ENCODE peak calls at places on chromosome 7, in four cellular contexts. A is fibroblast of mammary gland, K is AG10803, R is foreskin fibroblast. Z is an unnamed sample.

GRCh38 chr7:157409753-157410727 is 73.2 kb downstream of the DNAJB6 start:
- DNase-seq in R (no peak), A (no peak), K (no peak), Z (no peak)

GRCh38 chr7:133044722-133045473 is 37.0 kb downstream of the CHCHD3 start:
- DNase-seq in K (no peak), R (no peak), A (no peak), Z (no peak)

GRCh38 chr7:133602291-133602690 is 349.4 kb downstream of the EXOC4 start:
- DNase-seq in R (peak; percentile 67), K (peak; percentile 44), A (peak; percentile 83), Z (peak; percentile 75)

GRCh38 chr7:2269468-2270460 is 27.7 kb downstream of the NUDT1 start:
- DNase-seq in K (peak; percentile 38), R (peak; percentile 85), A (peak; percentile 21), Z (no peak)

GRCh38 chr7:4052126-4052525 is 630.0 kb upstream of the FOXK1 start:
- DNase-seq in R (peak; percentile 60), K (no peak), A (no peak), Z (no peak)

GRCh38 chr7:19112290-19113000 is 5.0 kb downstream of the TWIST1 start:
- DNase-seq in R (peak; percentile 87), K (peak; percentile 91), A (peak; percentile 88), Z (no peak)

GRCh38 chr7:42831051-42831952 is 80.6 kb downstream of the C7orf25 start:
- DNase-seq in R (peak; percentile 72), A (peak; percentile 56), K (peak; percentile 46), Z (peak; percentile 26)

GRCh38 chr7:89687266-89687665 is 467.0 kb upstream of the STEAP1 start:
- DNase-seq in K (no peak), R (no peak), A (no peak), Z (no peak)

GRCh38 chr7:80095545-80095944 is 39.1 kb upstream of the GNAI1 start:
- DNase-seq in R (peak; percentile 35), A (peak; percentile 43), K (peak; percentile 45), Z (no peak)

GRCh38 chr7:5667391-5667790 is 114.1 kb downstream of the RNF216 start:
- DNase-seq in K (no peak), R (no peak), A (no peak), Z (no peak)

GRCh38 chr7:128831994-128832879 is 2.0 kb downstream of the FLNC start:
- DNase-seq in A (peak; percentile 51), R (peak; percentile 70), K (peak; percentile 41), Z (peak; percentile 43)

GRCh38 chr7:45366432-45366831 is 207.7 kb upstream of the ADCY1 start:
- DNase-seq in K (no peak), A (no peak), R (no peak), Z (no peak)

GRCh38 chr7:81008901-81009300 is 90.0 kb upstream of the SEMA3C start:
- DNase-seq in K (no peak), A (no peak), R (no peak), Z (no peak)

GRCh38 chr7:99392659-99393362 is 15.6 kb downstream of the PDAP1 start:
- DNase-seq in K (peak; percentile 29), R (peak; percentile 87), A (peak; percentile 59), Z (no peak)

GRCh38 chr7:99106869-99107268 is 37.0 kb downstream of the SMURF1 start:
- DNase-seq in R (no peak), K (peak; percentile 63), A (peak; percentile 66), Z (no peak)

GRCh38 chr7:108603922-108604684 is 34.4 kb downstream of the DNAJB9 start:
- DNase-seq in R (no peak), A (no peak), K (no peak), Z (no peak)

GRCh38 chr7:94643771-94644545 is 12.0 kb downstream of the SGCE start:
- DNase-seq in A (peak; percentile 34), K (no peak), R (no peak), Z (no peak)

GRCh38 chr7:155734445-155734809 is 77.8 kb downstream of the SHH start:
- DNase-seq in A (peak; percentile 39), K (no peak), R (no peak), Z (no peak)

GRCh38 chr7:118476036-118476435 is 251.5 kb downstream of the ANKRD7 start:
- DNase-seq in R (no peak), A (no peak), K (no peak), Z (no peak)

GRCh38 chr7:18030758-18031157 is 3.1 kb upstream of the PRPS1L1 start:
- DNase-seq in A (no peak), R (no peak), K (no peak), Z (no peak)

GRCh38 chr7:34133983-34134782 is 228.8 kb downstream of the BMPER start:
- DNase-seq in K (peak; percentile 82), R (peak; percentile 89), A (peak; percentile 83), Z (no peak)

GRCh38 chr7:5543361-5543760 is 119.7 kb upstream of the TNRC18 start:
- DNase-seq in A (no peak), R (no peak), K (no peak), Z (no peak)

GRCh38 chr7:9082203-9082602 is 648.8 kb downstream of the NXPH1 start:
- DNase-seq in R (no peak), A (no peak), K (no peak), Z (no peak)

GRCh38 chr7:4209126-4209525 is 473.0 kb upstream of the FOXK1 start:
- DNase-seq in K (no peak), R (no peak), A (no peak), Z (no peak)

GRCh38 chr7:155210386-155210785 is 87.3 kb upstream of the INSIG1 start:
- DNase-seq in R (no peak), K (no peak), A (no peak), Z (no peak)

GRCh38 chr7:113606325-113606724 is 312.5 kb downstream of the PPP1R3A start:
- DNase-seq in K (no peak), A (no peak), R (no peak), Z (no peak)

GRCh38 chr7:156746891-156747290 is 106.3 kb downstream of the RNF32 start:
- DNase-seq in R (no peak), K (no peak), A (no peak), Z (no peak)

GRCh38 chr7:138608292-138608691 is 92.9 kb downstream of the SVOPL start:
- DNase-seq in A (peak; percentile 15), K (peak; percentile 32), R (peak; percentile 72), Z (peak; percentile 54)

GRCh38 chr7:32447218-32447617 is 43.0 kb downstream of the LSM5 start:
- DNase-seq in K (no peak), A (no peak), R (no peak), Z (no peak)

GRCh38 chr7:28937593-28937992 is 20.5 kb downstream of the TRIL start:
- DNase-seq in A (no peak), R (no peak), K (no peak), Z (no peak)

GRCh38 chr7:28940741-28941385 is 17.3 kb downstream of the TRIL start:
- DNase-seq in A (no peak), K (no peak), R (no peak), Z (no peak)

GRCh38 chr7:28941633-28942032 is 16.5 kb downstream of the TRIL start:
- DNase-seq in A (no peak), K (no peak), R (no peak), Z (no peak)

GRCh38 chr7:28939367-28939766 is 18.8 kb downstream of the TRIL start:
- DNase-seq in K (no peak), A (no peak), R (no peak), Z (no peak)

DNA sequence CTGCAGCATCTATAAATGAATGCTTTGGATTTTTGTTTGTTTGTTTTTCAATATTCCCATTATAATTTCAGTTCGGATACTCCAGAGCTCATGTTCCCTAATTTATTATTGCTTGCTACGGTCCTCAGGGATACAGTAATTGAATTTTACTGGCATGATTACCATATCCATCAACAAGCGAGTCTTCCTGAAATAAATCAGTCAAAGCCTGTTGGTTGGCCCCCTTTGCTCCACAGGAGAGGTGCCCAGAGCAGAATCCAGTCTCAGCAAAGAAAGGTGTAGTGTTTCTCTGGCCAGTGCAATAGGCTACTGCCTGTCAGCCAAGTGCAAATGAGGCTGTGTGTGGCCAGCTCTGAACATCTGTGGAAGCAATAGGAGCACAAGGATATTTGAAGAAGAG is 18.3 kb downstream of the TRIL start:
- DNase-seq in A (no peak), R (no peak), K (no peak), Z (no peak)
- H3K4me3 ChIP-seq in A (no peak overlapping the region), R (no peak overlapping the region), K (no peak overlapping the region), Z (no peak overlapping the region)

DNA sequence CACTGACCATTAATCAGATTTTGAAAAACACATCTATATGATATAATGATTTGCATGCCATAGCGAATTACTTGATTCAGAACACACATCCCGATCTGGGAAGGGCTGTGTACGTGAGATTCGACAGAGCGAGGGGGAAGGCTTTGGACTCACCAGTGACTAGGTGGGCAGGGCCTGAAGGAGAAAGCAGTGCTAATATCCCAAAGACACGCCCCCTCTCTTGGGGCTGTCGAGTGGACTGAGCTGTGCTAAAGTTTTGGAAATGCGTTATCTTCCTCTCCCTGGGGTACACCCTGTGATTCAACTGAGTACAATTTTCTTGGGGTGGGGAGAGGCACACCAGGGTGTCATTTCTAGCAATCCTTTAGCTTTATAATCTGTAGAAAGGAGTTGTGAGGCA is 1.8 kb downstream of the LRRC17 start:
- DNase-seq in R (peak; percentile 92), A (peak; percentile 91), K (no peak), Z (no peak)
- H3K4me3 ChIP-seq in R (peak overlapping the region; percentile 24), A (peak overlapping the region; percentile 25), K (no peak overlapping the region), Z (peak overlapping the region; percentile 50)

GRCh38 chr7:101699884-101700283 is 70.8 kb upstream of the MYL10 start:
- DNase-seq in R (no peak), K (no peak), A (no peak), Z (no peak)

GRCh38 chr7:101700424-101700823 is 71.3 kb upstream of the MYL10 start:
- DNase-seq in K (no peak), R (no peak), A (no peak), Z (no peak)

GRCh38 chr7:101702362-101702850 is 73.3 kb upstream of the MYL10 start:
- DNase-seq in K (no peak), R (peak; percentile 22), A (peak; percentile 6), Z (no peak)

GRCh38 chr7:101699399-101699798 is 70.3 kb upstream of the MYL10 start:
- DNase-seq in A (no peak), R (no peak), K (no peak), Z (no peak)

DNA sequence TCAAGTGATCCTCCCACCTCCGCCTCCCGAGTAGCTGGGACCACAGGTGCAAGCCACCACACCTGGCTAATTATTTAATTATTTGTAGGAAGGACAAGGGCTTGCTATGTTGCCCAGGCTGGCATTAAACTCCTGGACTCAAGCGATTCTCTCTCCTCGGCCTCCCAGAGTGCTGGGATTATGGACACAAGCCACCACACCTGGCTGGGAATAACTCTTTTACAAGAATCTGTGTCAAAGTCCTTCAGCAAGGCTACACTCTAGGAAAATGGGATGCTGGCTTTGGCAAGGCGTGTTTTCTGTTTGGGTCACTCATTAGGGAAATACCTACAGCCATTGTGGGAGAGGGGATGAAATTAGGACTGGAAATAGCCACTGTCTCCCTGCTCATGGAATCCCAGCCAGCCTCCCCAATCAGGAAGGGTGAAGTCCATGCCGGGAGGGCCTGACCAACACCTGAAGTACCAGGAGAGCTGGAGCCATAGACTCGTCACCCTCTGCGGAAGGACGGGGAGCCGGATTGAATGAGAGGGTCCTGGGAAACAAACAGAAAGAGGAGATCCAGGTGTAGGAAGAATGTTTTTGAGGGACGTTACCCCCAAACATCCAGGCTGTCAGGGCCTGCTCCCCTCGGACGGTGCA is 72.2 kb upstream of the MYL10 start:
- DNase-seq in R (no peak), K (no peak), A (no peak), Z (no peak)
- H3K4me3 ChIP-seq in R (no peak overlapping the region), K (no peak overlapping the region), A (no peak overlapping the region), Z (no peak overlapping the region)

DNA sequence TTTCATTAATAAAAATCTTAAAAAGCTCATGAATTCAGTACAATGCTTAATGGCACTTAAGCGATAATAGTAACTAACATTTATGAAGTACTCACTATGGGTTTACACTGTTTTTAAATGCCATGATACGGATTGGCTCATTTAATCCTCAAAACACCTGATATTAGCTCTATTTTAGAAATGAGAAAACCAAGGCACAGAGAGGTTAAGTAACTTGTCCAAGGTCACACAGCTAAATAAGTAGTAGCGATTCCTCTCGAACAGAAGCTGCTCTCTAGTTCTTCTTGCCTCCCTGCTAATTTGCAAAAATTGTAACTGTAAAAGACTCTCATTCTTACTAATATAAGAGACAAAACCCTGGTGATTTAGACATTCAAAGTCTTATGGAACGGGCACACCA is 110.7 kb upstream of the RHEB start:
- DNase-seq in R (no peak), A (no peak), K (no peak), Z (no peak)
- H3K4me3 ChIP-seq in R (peak overlapping the region; percentile 76), A (no peak overlapping the region), K (no peak overlapping the region), Z (peak overlapping the region; percentile 78)

Z was measured in skeletal muscle cell.